ENCODE peak calls at places on chromosomes 3 and 15, in six cellular contexts. One of them, this sample, is unnamed.

GRCh38 chr15:52294881-52295420 is 653 bp downstream of the MYO5C start:
- DNase-seq in body of pancreas: no peak
- DNase-seq in RWPE2: no peak
- DNase-seq in fibroblast of mammary gland: no peak
- DNase-seq in nephron progenitor cell: peak; percentile 48
- DNase-seq in dorsolateral prefrontal cortex: no peak
- DNase-seq in this sample: no peak

GRCh38 chr15:42157381-42157780 is 945 bp upstream of the PLA2G4F start:
- DNase-seq in body of pancreas: no peak
- DNase-seq in RWPE2: no peak
- DNase-seq in fibroblast of mammary gland: no peak
- DNase-seq in nephron progenitor cell: no peak
- DNase-seq in dorsolateral prefrontal cortex: no peak
- DNase-seq in this sample: no peak

GRCh38 chr3:40304352-40304751 is 5.2 kb upstream of the EIF1B start:
- DNase-seq in body of pancreas: no peak
- DNase-seq in RWPE2: no peak
- DNase-seq in fibroblast of mammary gland: no peak
- DNase-seq in nephron progenitor cell: no peak
- DNase-seq in dorsolateral prefrontal cortex: no peak
- DNase-seq in this sample: no peak

GRCh38 chr15:20348900-20349773 is 192.5 kb downstream of the GOLGA6L6 start:
- DNase-seq in body of pancreas: peak; percentile 10
- DNase-seq in RWPE2: peak; percentile 86
- DNase-seq in fibroblast of mammary gland: no peak
- DNase-seq in nephron progenitor cell: no peak
- DNase-seq in dorsolateral prefrontal cortex: no peak
- DNase-seq in this sample: no peak

GRCh38 chr15:90031231-90031791 is 30.2 kb downstream of the ZNF710 start:
- DNase-seq in body of pancreas: no peak
- DNase-seq in RWPE2: peak; percentile 55
- DNase-seq in fibroblast of mammary gland: peak; percentile 86
- DNase-seq in nephron progenitor cell: no peak
- DNase-seq in dorsolateral prefrontal cortex: no peak
- DNase-seq in this sample: no peak

GRCh38 chr3:8767181-8767666 is 2.2 kb downstream of the OXTR start:
- DNase-seq in body of pancreas: no peak
- DNase-seq in RWPE2: no peak
- DNase-seq in fibroblast of mammary gland: no peak
- DNase-seq in nephron progenitor cell: no peak
- DNase-seq in dorsolateral prefrontal cortex: no peak
- DNase-seq in this sample: no peak

GRCh38 chr3:58575986-58576652 is 1.1 kb downstream of the FAM107A start:
- DNase-seq in body of pancreas: no peak
- DNase-seq in RWPE2: no peak
- DNase-seq in fibroblast of mammary gland: no peak
- DNase-seq in nephron progenitor cell: no peak
- DNase-seq in dorsolateral prefrontal cortex: no peak
- DNase-seq in this sample: no peak

GRCh38 chr3:42080452-42080872 is 10.7 kb upstream of the TRAK1 start:
- DNase-seq in body of pancreas: no peak
- DNase-seq in RWPE2: no peak
- DNase-seq in fibroblast of mammary gland: peak; percentile 75
- DNase-seq in nephron progenitor cell: no peak
- DNase-seq in dorsolateral prefrontal cortex: peak; percentile 50
- DNase-seq in this sample: no peak

GRCh38 chr3:51099794-51100542 is 285.1 kb upstream of the MANF start:
- DNase-seq in body of pancreas: peak; percentile 69
- DNase-seq in RWPE2: no peak
- DNase-seq in fibroblast of mammary gland: peak; percentile 58
- DNase-seq in nephron progenitor cell: peak; percentile 59
- DNase-seq in dorsolateral prefrontal cortex: no peak
- DNase-seq in this sample: no peak

GRCh38 chr3:193868590-193868989 is 267.4 kb upstream of the HES1 start:
- DNase-seq in body of pancreas: no peak
- DNase-seq in RWPE2: no peak
- DNase-seq in fibroblast of mammary gland: no peak
- DNase-seq in nephron progenitor cell: no peak
- DNase-seq in dorsolateral prefrontal cortex: no peak
- DNase-seq in this sample: no peak

GRCh38 chr15:67023517-67024321 is 41.7 kb upstream of the SMAD3 start:
- DNase-seq in body of pancreas: peak; percentile 44
- DNase-seq in RWPE2: no peak
- DNase-seq in fibroblast of mammary gland: no peak
- DNase-seq in nephron progenitor cell: no peak
- DNase-seq in dorsolateral prefrontal cortex: no peak
- DNase-seq in this sample: no peak

GRCh38 chr15:23750179-23750578 is 63.1 kb upstream of the NDN start:
- DNase-seq in body of pancreas: no peak
- DNase-seq in RWPE2: no peak
- DNase-seq in fibroblast of mammary gland: no peak
- DNase-seq in nephron progenitor cell: no peak
- DNase-seq in dorsolateral prefrontal cortex: no peak
- DNase-seq in this sample: no peak

GRCh38 chr3:126472277-126473006 is 3.2 kb downstream of the ZXDC start:
- DNase-seq in body of pancreas: peak; percentile 50
- DNase-seq in RWPE2: peak; percentile 81
- DNase-seq in fibroblast of mammary gland: peak; percentile 89
- DNase-seq in nephron progenitor cell: no peak
- DNase-seq in dorsolateral prefrontal cortex: peak; percentile 48
- DNase-seq in this sample: no peak

GRCh38 chr15:47570451-47570850 is 146.9 kb upstream of the SEMA6D start:
- DNase-seq in body of pancreas: no peak
- DNase-seq in RWPE2: no peak
- DNase-seq in fibroblast of mammary gland: no peak
- DNase-seq in nephron progenitor cell: no peak
- DNase-seq in dorsolateral prefrontal cortex: no peak
- DNase-seq in this sample: no peak

GRCh38 chr15:93362203-93362602 is 273.2 kb upstream of the RGMA start:
- DNase-seq in body of pancreas: no peak
- DNase-seq in RWPE2: no peak
- DNase-seq in fibroblast of mammary gland: no peak
- DNase-seq in nephron progenitor cell: no peak
- DNase-seq in dorsolateral prefrontal cortex: no peak
- DNase-seq in this sample: no peak

GRCh38 chr15:101435761-101436160 is 53.7 kb downstream of the PCSK6 start:
- DNase-seq in body of pancreas: no peak
- DNase-seq in RWPE2: no peak
- DNase-seq in fibroblast of mammary gland: no peak
- DNase-seq in nephron progenitor cell: no peak
- DNase-seq in dorsolateral prefrontal cortex: no peak
- DNase-seq in this sample: no peak

GRCh38 chr3:142315083-142315482 is 89.7 kb upstream of the GK5 start:
- DNase-seq in body of pancreas: no peak
- DNase-seq in RWPE2: no peak
- DNase-seq in fibroblast of mammary gland: peak; percentile 78
- DNase-seq in nephron progenitor cell: no peak
- DNase-seq in dorsolateral prefrontal cortex: no peak
- DNase-seq in this sample: no peak

GRCh38 chr3:125435231-125435630 is 60.1 kb upstream of the ZNF148 start:
- DNase-seq in body of pancreas: no peak
- DNase-seq in RWPE2: no peak
- DNase-seq in fibroblast of mammary gland: no peak
- DNase-seq in nephron progenitor cell: no peak
- DNase-seq in dorsolateral prefrontal cortex: no peak
- DNase-seq in this sample: no peak

GRCh38 chr15:86183765-86184491 is 104.3 kb downstream of the AGBL1 start:
- DNase-seq in body of pancreas: no peak
- DNase-seq in RWPE2: no peak
- DNase-seq in fibroblast of mammary gland: peak; percentile 2
- DNase-seq in nephron progenitor cell: no peak
- DNase-seq in dorsolateral prefrontal cortex: no peak
- DNase-seq in this sample: no peak

GRCh38 chr3:187802928-187803259 is 57.6 kb upstream of the BCL6 start:
- DNase-seq in body of pancreas: no peak
- DNase-seq in RWPE2: no peak
- DNase-seq in fibroblast of mammary gland: no peak
- DNase-seq in nephron progenitor cell: no peak
- DNase-seq in dorsolateral prefrontal cortex: no peak
- DNase-seq in this sample: no peak

GRCh38 chr3:146625117-146625775 is 20.1 kb upstream of the PLSCR5 start:
- DNase-seq in body of pancreas: no peak
- DNase-seq in RWPE2: no peak
- DNase-seq in fibroblast of mammary gland: peak; percentile 30
- DNase-seq in nephron progenitor cell: no peak
- DNase-seq in dorsolateral prefrontal cortex: no peak
- DNase-seq in this sample: no peak

GRCh38 chr15:68821898-68822380 is 1.2 kb upstream of the ANP32A start:
- DNase-seq in body of pancreas: no peak
- DNase-seq in RWPE2: no peak
- DNase-seq in fibroblast of mammary gland: peak; percentile 11
- DNase-seq in nephron progenitor cell: no peak
- DNase-seq in dorsolateral prefrontal cortex: no peak
- DNase-seq in this sample: no peak

GRCh38 chr3:90253131-90253530 is 1145.7 kb downstream of the EPHA3 start:
- DNase-seq in body of pancreas: no peak
- DNase-seq in RWPE2: no peak
- DNase-seq in fibroblast of mammary gland: no peak
- DNase-seq in nephron progenitor cell: no peak
- DNase-seq in dorsolateral prefrontal cortex: no peak
- DNase-seq in this sample: no peak

GRCh38 chr3:5972586-5972985 is 785.1 kb downstream of the EDEM1 start:
- DNase-seq in body of pancreas: no peak
- DNase-seq in RWPE2: no peak
- DNase-seq in fibroblast of mammary gland: no peak
- DNase-seq in nephron progenitor cell: no peak
- DNase-seq in dorsolateral prefrontal cortex: no peak
- DNase-seq in this sample: no peak

GRCh38 chr3:30146978-30147377 is 459.4 kb upstream of the TGFBR2 start:
- DNase-seq in body of pancreas: no peak
- DNase-seq in RWPE2: no peak
- DNase-seq in fibroblast of mammary gland: no peak
- DNase-seq in nephron progenitor cell: no peak
- DNase-seq in dorsolateral prefrontal cortex: no peak
- DNase-seq in this sample: no peak

GRCh38 chr15:31276596-31277298 is 49.9 kb upstream of the KLF13 start:
- DNase-seq in body of pancreas: no peak
- DNase-seq in RWPE2: peak; percentile 50
- DNase-seq in fibroblast of mammary gland: no peak
- DNase-seq in nephron progenitor cell: no peak
- DNase-seq in dorsolateral prefrontal cortex: peak; percentile 20
- DNase-seq in this sample: no peak

GRCh38 chr15:68032672-68033071 is 21.4 kb upstream of the PIAS1 start:
- DNase-seq in body of pancreas: no peak
- DNase-seq in RWPE2: no peak
- DNase-seq in fibroblast of mammary gland: no peak
- DNase-seq in nephron progenitor cell: no peak
- DNase-seq in dorsolateral prefrontal cortex: no peak
- DNase-seq in this sample: no peak

GRCh38 chr15:56244811-56245576 is 1.3 kb upstream of the RFX7 start:
- DNase-seq in body of pancreas: peak; percentile 48
- DNase-seq in RWPE2: peak; percentile 66
- DNase-seq in fibroblast of mammary gland: no peak
- DNase-seq in nephron progenitor cell: peak; percentile 18
- DNase-seq in dorsolateral prefrontal cortex: no peak
- DNase-seq in this sample: no peak

GRCh38 chr15:43511012-43511885 is 6.2 kb upstream of the MAP1A start:
- DNase-seq in body of pancreas: no peak
- DNase-seq in RWPE2: no peak
- DNase-seq in fibroblast of mammary gland: no peak
- DNase-seq in nephron progenitor cell: peak; percentile 25
- DNase-seq in dorsolateral prefrontal cortex: no peak
- DNase-seq in this sample: no peak
- TF ChIP-seq CTCF in body of pancreas: peak; percentile 16
- TF ChIP-seq CTCF in RWPE2: peak; percentile 47
- TF ChIP-seq CTCF in fibroblast of mammary gland: peak; percentile 19
- TF ChIP-seq CTCF in nephron progenitor cell: no peak
- TF ChIP-seq CTCF in dorsolateral prefrontal cortex: no peak
- TF ChIP-seq CTCF in this sample: peak; percentile 23

DNA sequence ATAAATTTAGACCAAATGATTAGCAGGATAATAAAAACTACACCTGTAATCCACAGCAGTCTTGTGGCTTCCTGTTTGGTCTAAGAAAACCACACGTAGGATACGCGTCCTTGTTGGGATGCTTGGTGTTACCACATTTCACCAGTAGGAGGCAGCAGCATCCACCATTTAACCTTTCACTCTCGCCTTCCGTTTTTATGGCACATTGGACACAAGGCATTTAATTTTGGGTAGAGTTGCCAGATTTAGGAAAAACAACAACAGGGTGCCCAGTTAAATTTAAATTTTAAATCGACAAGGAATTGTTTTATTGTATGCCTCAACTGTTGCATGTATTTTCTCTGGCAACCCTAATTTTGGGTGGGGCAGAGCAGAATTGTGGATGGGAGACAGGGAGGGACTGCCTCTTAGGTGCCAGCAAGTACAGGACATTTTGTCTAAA is 6.3 kb downstream of the LRRC31 start:
- DNase-seq in body of pancreas: peak; percentile 81
- DNase-seq in RWPE2: no peak
- DNase-seq in fibroblast of mammary gland: peak; percentile 76
- DNase-seq in nephron progenitor cell: peak; percentile 70
- DNase-seq in dorsolateral prefrontal cortex: peak; percentile 77
- DNase-seq in this sample: peak; percentile 46
- TF ChIP-seq CTCF in body of pancreas: peak; percentile 92
- TF ChIP-seq CTCF in RWPE2: peak; percentile 84
- TF ChIP-seq CTCF in fibroblast of mammary gland: peak; percentile 94
- TF ChIP-seq CTCF in nephron progenitor cell: peak; percentile 93
- TF ChIP-seq CTCF in dorsolateral prefrontal cortex: peak; percentile 94
- TF ChIP-seq CTCF in this sample: peak; percentile 90

DNA sequence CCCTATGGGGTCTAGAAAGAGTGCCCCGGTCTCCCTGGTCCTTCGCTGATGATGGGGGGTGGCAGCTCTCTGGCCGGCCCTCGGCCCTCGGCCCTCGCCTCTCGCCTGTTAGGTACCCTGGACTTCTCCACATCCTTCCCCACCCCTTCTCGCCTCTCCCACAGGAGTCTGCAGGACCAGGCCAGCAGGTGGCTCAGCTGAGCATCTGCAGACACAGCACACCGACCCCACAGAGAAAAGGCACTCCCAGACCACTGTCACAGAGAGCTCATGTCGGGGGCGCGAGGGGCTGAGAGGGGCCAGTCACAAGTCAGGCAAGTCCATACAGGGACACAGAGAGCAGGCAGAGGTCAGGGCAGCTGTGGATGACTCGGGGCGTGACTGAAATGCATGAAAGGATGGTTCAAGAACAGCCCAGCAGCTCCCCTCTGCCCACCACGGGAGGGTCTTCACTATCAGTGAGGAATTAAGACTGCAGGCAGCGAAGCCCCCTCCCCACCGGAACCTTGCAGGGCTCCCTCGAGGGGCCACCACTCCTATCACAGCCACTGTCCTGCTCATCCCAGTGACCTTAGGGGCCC is 181.7 kb upstream of the NSMCE3 start:
- DNase-seq in body of pancreas: no peak
- DNase-seq in RWPE2: peak; percentile 71
- DNase-seq in fibroblast of mammary gland: no peak
- DNase-seq in nephron progenitor cell: peak; percentile 30
- DNase-seq in dorsolateral prefrontal cortex: no peak
- DNase-seq in this sample: no peak
- TF ChIP-seq CTCF in body of pancreas: peak; percentile 9
- TF ChIP-seq CTCF in RWPE2: peak; percentile 30
- TF ChIP-seq CTCF in fibroblast of mammary gland: no peak
- TF ChIP-seq CTCF in nephron progenitor cell: peak; percentile 15
- TF ChIP-seq CTCF in dorsolateral prefrontal cortex: no peak
- TF ChIP-seq CTCF in this sample: peak; percentile 51

DNA sequence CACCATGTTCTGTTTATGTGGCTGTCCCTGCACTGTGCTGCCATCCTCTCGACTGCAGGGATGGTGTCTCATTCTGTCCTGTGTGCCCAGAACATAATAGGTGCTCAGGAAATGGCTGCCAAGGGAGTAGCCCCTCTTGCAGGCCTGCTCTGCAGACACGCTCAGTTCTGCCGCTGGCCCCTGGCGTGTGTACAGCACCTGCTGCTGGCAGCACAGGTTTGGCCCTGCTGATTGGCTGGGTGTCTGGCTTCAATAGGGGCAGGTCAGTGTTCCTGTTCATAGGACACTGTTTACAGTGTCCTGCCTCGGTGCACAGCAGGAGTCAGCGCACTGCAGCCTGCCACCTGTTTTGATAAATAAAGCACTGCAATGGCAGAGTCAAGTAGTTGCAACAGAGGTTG is 146.9 kb downstream of the DNAJB8 start:
- DNase-seq in body of pancreas: peak; percentile 71
- DNase-seq in RWPE2: no peak
- DNase-seq in fibroblast of mammary gland: no peak
- DNase-seq in nephron progenitor cell: no peak
- DNase-seq in dorsolateral prefrontal cortex: no peak
- DNase-seq in this sample: no peak
- TF ChIP-seq CTCF in body of pancreas: peak; percentile 9
- TF ChIP-seq CTCF in RWPE2: no peak
- TF ChIP-seq CTCF in fibroblast of mammary gland: no peak
- TF ChIP-seq CTCF in nephron progenitor cell: no peak
- TF ChIP-seq CTCF in dorsolateral prefrontal cortex: no peak
- TF ChIP-seq CTCF in this sample: no peak

This sample was measured in progenitor cell of endocrine pancreas.